ENCODE peak calls at places on chromosomes 12 and 14, in five cellular contexts. E is thoracic aorta, P is MM.1S, J is neural crest cell, N is PC-3. H is an unnamed sample.

GRCh38 chr12:95653761-95654546 is 102.7 kb upstream of the USP44 start:
- DNase-seq in P (no peak), J (no peak), N (peak), E (no peak), H (no peak)

GRCh38 chr12:111084172-111084571 is 163.8 kb upstream of the MYL2 start:
- DNase-seq in N (no peak), E (no peak), J (no peak), P (no peak), H (no peak)

GRCh38 chr12:86727151-86727550 is 471.0 kb upstream of the MGAT4C start:
- DNase-seq in E (no peak), J (no peak), P (no peak), N (peak), H (no peak)

GRCh38 chr12:113021500-113021899 is 35.0 kb upstream of the DTX1 start:
- DNase-seq in E (no peak), N (no peak), P (no peak), J (no peak), H (no peak)

GRCh38 chr14:83289390-83289789 is 1755.7 kb upstream of the SEL1L start:
- DNase-seq in E (no peak), J (no peak), N (no peak), P (no peak), H (no peak)

GRCh38 chr12:132469423-132469822 is 20.5 kb upstream of the FBRSL1 start:
- DNase-seq in P (no peak), N (no peak), J (no peak), E (no peak), H (no peak)

GRCh38 chr12:113831016-113831415 is 135.1 kb downstream of the RBM19 start:
- DNase-seq in E (no peak), N (peak), J (no peak), P (no peak), H (no peak)

GRCh38 chr14:68814376-68815287 is 21.8 kb upstream of the ZFP36L1 start:
- DNase-seq in N (peak), P (no peak), E (no peak), J (peak), H (peak)

GRCh38 chr12:48883305-48884171 is 17.9 kb upstream of the RND1 start:
- DNase-seq in P (no peak), N (no peak), J (peak), E (no peak), H (no peak)

GRCh38 chr12:124713436-124714082 is 146.1 kb upstream of the NCOR2 start:
- DNase-seq in P (peak), E (no peak), N (no peak), J (no peak), H (peak)

GRCh38 chr12:92938623-92939022 is 9.5 kb upstream of the EEA1 start:
- DNase-seq in E (no peak), J (no peak), P (no peak), N (no peak), H (no peak)

GRCh38 chr14:58565834-58566233 is 71.9 kb upstream of the DACT1 start:
- DNase-seq in J (no peak), N (no peak), P (no peak), E (no peak), H (no peak)

GRCh38 chr12:20220339-20220738 is 148.0 kb upstream of the PDE3A start:
- DNase-seq in N (peak), E (no peak), P (peak), J (no peak), H (peak)
- TF ChIP-seq CTCF in N (peak), E (no peak), P (peak), J (no peak), H (no peak)

DNA sequence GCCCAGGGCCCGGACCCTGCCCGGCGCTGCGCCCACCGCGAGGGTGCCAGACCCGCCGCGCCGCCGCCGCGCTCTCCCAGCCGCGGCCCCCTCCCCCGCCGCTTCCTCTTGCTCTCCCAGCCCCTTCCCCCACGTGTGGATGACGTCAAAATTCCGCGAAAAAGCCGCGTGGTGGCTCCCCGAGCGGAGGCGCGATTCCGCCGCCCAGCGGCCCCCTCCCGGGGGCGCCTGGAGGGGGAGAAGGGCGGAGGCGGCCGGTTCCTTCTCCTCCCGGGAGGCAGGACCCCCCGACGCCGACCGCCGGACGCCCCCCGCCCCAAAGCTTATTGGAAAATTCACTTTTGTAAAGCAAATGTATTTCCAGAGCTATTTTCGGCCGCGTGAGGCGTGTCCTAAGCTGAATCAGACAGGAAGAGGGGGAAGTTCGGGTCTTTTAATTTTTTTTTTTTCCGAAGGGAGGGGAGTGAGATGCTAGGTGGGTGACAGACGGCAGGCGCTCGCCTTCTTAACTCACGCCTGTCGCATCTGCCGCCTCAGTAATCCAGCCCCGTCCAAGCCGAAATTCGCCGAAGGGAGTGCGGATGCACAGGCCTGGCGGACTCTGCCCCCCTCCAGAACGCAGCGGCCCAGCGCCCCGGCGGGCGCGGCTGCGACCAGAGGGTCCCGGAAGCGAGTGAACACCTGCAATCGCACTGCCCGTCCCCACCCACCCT is 4.1 kb upstream of the CCND2 start:
- DNase-seq in E (peak), P (peak), N (no peak), J (peak), H (peak)
- TF ChIP-seq CTCF in E (peak), P (peak), N (no peak), J (peak), H (peak)

DNA sequence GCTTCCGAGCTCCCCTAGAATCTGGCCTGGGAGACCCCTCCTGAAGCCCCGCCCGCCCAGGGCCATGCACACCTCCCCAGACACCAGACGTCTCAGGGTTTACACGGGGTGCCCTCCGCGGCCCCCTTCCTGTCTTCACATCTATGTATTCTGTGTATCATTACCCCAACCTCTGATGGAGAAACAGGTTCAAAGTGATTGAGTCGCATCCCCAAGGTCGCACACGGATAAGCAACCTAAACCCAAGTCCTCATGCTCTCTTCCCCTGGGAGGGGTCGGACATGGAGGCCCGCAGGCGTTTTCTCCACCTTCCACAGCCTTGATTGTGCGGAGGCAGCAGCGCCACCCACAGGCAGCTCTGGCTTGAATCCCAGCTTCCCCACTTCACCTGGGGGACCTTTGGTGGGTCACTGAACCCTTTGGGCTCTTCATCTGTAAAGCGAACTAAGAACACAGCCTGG is 237.3 kb downstream of the BCL11B start:
- DNase-seq in P (no peak), J (no peak), N (no peak), E (no peak), H (peak)
- TF ChIP-seq CTCF in P (no peak), J (no peak), N (peak), E (no peak), H (no peak)

GRCh38 chr12:14417717-14418116 is 52.2 kb downstream of the ATF7IP start:
- DNase-seq in E (no peak), J (peak), P (peak), N (peak), H (no peak)

GRCh38 chr12:14410841-14411569 is 45.5 kb downstream of the ATF7IP start:
- DNase-seq in N (peak), J (no peak), P (no peak), E (no peak), H (no peak)

GRCh38 chr12:14418526-14418925 is 53.0 kb downstream of the ATF7IP start:
- DNase-seq in N (peak), E (no peak), J (no peak), P (no peak), H (no peak)

DNA sequence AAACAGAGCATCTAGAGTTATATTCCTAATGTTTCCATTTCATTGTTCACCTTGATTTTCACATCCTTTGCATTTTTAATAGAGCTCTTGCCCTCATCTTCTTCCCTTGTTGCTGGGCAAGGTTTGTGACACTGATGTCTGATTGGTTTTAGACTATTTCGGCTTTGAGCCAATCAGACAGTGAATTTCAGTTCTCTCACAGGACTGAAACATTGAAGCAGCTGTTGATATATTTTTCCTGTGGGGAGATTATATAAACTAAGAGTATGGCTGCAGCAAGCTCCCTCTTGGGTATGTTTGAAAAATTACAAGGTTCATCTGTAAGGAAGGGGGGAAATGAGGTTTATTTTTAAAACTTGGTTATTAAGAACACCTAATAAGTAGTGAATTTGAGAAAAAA is 51.2 kb downstream of the ATF7IP start:
- DNase-seq in E (no peak), N (peak), P (peak), J (peak), H (no peak)
- TF ChIP-seq CTCF in E (no peak), N (no peak), P (peak), J (peak), H (no peak)

DNA sequence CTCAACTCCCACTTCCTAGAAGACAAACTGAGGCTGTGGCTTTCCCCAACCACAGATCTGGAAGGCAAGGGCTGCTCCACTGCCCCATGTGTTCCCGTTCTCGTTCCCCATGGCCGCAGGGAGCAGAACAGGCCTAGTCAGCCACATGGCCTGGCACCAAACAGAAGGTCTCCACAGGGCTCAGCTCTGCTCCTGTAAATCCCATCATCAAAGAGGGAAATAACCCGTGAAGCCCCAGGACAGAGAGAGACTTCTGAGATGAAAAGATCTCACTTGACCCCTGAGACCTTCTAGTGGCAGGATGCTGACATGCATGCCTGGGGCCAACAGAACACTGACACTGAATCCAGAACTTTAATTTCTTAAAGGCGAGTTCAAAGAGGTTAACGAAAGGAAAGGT is 68.9 kb downstream of the BCL11B start:
- DNase-seq in E (no peak), J (no peak), N (no peak), P (no peak), H (no peak)
- TF ChIP-seq CTCF in E (no peak), J (no peak), N (no peak), P (no peak), H (no peak)

DNA sequence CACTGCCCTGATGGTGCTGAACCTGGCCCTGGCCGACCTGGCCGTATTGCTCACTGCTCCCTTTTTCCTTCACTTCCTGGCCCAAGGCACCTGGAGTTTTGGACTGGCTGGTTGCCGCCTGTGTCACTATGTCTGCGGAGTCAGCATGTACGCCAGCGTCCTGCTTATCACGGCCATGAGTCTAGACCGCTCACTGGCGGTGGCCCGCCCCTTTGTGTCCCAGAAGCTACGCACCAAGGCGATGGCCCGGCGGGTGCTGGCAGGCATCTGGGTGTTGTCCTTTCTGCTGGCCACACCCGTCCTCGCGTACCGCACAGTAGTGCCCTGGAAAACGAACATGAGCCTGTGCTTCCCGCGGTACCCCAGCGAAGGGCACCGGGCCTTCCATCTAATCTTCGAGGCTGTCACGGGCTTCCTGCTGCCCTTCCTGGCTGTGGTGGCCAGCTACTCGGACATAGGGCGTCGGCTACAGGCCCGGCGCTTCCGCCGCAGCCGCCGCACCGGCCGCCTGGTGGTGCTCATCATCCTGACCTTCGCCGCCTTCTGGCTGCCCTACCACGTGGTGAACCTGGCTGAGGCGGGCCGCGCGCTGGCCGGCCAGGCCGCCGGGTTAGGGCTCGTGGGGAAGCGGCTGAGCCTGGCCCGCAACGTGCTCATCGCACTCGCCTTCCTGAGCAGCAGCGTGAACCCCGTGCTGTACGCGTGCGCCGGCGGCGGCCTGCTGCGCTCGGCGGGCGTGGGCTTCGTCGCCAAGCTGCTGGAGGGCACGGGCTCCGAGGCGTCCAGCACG is 4.7 kb downstream of the LTB4R start:
- DNase-seq in N (no peak), J (no peak), P (no peak), E (no peak), H (no peak)
- TF ChIP-seq CTCF in N (no peak), J (no peak), P (no peak), E (peak), H (no peak)

GRCh38 chr12:8605057-8605456 is 7.6 kb downstream of the AICDA start:
- DNase-seq in J (no peak), N (no peak), E (no peak), P (no peak), H (no peak)

GRCh38 chr12:8609061-8609570 is 3.5 kb downstream of the AICDA start:
- DNase-seq in N (peak), P (no peak), E (no peak), J (peak), H (peak)

DNA sequence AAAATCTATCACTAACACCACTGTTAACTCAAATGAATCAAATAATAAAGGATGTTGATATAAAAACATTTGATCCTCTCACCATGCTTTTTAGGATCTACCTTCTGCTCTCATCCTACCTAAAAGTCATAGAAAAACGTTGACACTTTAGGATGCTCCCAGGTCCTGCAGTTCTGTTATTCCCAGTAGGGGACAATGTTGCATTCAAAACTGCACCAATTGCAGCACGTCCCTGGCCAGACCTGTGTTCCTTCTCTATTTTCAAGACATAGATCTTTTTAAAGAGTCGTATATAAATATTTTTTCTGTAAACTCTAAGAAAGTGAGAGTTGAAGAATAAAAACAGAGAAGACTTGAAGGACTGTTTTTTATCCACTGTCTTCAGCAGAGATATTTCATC is 8.8 kb downstream of the AICDA start:
- DNase-seq in P (no peak), N (no peak), J (no peak), E (no peak), H (no peak)
- TF ChIP-seq CTCF in P (peak), N (no peak), J (peak), E (peak), H (no peak)

GRCh38 chr14:104159990-104160389 is 21.6 kb downstream of the KIF26A start:
- DNase-seq in J (no peak), N (no peak), P (no peak), E (no peak), H (no peak)

GRCh38 chr14:104155513-104155912 is 17.1 kb downstream of the KIF26A start:
- DNase-seq in J (no peak), P (no peak), N (peak), E (no peak), H (no peak)

GRCh38 chr14:104156142-104156541 is 17.8 kb downstream of the KIF26A start:
- DNase-seq in J (no peak), P (no peak), E (no peak), N (no peak), H (no peak)

GRCh38 chr14:104158827-104159798 is 20.7 kb downstream of the KIF26A start:
- DNase-seq in J (no peak), P (no peak), E (no peak), N (no peak), H (no peak)

DNA sequence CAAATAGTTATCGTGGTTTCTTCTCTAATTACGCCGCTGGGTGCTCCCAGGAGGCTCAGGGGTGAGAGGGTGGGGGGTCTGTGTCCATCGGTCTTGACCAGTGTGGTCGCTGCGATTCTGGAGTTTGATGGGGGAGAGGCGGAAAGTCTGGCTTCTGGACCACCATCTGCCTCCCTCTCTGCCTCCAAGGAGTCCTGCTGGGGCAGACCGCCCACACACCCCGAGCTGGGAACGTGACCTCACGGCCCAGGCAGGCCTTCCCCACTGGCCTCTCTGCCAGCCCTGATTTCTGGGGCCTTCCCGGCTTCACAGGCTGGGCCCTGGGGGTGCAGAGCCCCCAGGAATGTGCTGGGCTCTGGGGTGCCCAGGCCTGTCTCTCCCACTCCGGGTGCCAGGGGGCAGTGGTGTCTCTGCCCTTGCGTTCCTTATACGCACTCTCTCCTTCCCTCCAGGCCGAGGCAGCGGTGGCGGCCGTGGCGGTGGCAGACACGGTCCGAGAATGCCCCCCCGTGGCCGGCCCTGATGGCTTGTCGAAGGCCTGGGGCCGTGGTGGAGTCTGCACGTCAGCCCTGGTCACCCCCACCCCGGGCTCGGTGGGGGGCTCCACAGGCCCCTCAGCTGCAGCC is 19.0 kb downstream of the KIF26A start:
- DNase-seq in J (no peak), E (no peak), N (no peak), P (no peak), H (no peak)
- TF ChIP-seq CTCF in J (peak), E (no peak), N (peak), P (no peak), H (no peak)